ENCODE peak calls at places on chromosomes 7 and 10, in eight cellular contexts. W is brain microvascular endothelial cell, U is tibial nerve, K is cardiac fibroblast, P is AG10803, Z is OCI-LY7, Y is fibroblast of the aortic adventitia, Q is H1. S is an unnamed sample.

GRCh38 chr10:114400091-114400490 is 4.2 kb downstream of the AFAP1L2 start:
- DNase-seq in W (no peak), U (no peak), K (no peak), P (no peak), Z (no peak), Y (no peak), Q (no peak), S (no peak)

GRCh38 chr7:134649231-134649775 is 2.6 kb downstream of the BPGM start:
- DNase-seq in W (no peak), U (no peak), K (no peak), P (peak; percentile 55), Z (peak; percentile 40), Y (no peak), Q (no peak), S (no peak)

GRCh38 chr10:4758256-4758655 is 67.8 kb upstream of the AKR1E2 start:
- DNase-seq in W (no peak), U (no peak), K (no peak), P (no peak), Z (no peak), Y (no peak), Q (no peak), S (no peak)

GRCh38 chr10:51214897-51215227 is 140.6 kb downstream of the PRKG1 start:
- DNase-seq in W (no peak), U (no peak), K (no peak), P (no peak), Z (no peak), Y (no peak), Q (no peak), S (no peak)

GRCh38 chr7:28125381-28126046 is 55.1 kb downstream of the JAZF1 start:
- DNase-seq in W (no peak), U (peak; percentile 51), K (peak; percentile 40), P (peak; percentile 48), Z (no peak), Y (peak; percentile 74), Q (no peak), S (no peak)

GRCh38 chr7:50657341-50657873 is 92.2 kb upstream of the DDC start:
- DNase-seq in W (peak; percentile 38), U (peak; percentile 65), K (peak; percentile 94), P (peak; percentile 84), Z (no peak), Y (peak; percentile 84), Q (no peak), S (peak; percentile 57)

GRCh38 chr7:50416509-50417299 is 33.4 kb downstream of the FIGNL1 start:
- DNase-seq in W (no peak), U (no peak), K (no peak), P (no peak), Z (peak; percentile 83), Y (no peak), Q (no peak), S (no peak)

GRCh38 chr7:29304756-29305155 is 110.2 kb downstream of the CHN2 start:
- DNase-seq in W (no peak), U (no peak), K (no peak), P (no peak), Z (no peak), Y (no peak), Q (no peak), S (no peak)

GRCh38 chr10:89080660-89081059 is 90.1 kb downstream of the FAS start:
- DNase-seq in W (no peak), U (no peak), K (no peak), P (no peak), Z (no peak), Y (no peak), Q (no peak), S (no peak)

GRCh38 chr10:86368046-86368445 is 1.5 kb upstream of the GRID1 start:
- DNase-seq in W (no peak), U (no peak), K (no peak), P (no peak), Z (no peak), Y (no peak), Q (no peak), S (no peak)

GRCh38 chr10:98331888-98332287 is 63.9 kb upstream of the LOXL4 start:
- DNase-seq in W (no peak), U (no peak), K (no peak), P (no peak), Z (peak; percentile 65), Y (no peak), Q (peak; percentile 59), S (no peak)

GRCh38 chr7:14551326-14551725 is 351.2 kb downstream of the DGKB start:
- DNase-seq in W (no peak), U (no peak), K (no peak), P (no peak), Z (no peak), Y (no peak), Q (no peak), S (no peak)

GRCh38 chr7:107501593-107501992 is 31.7 kb downstream of the GPR22 start:
- DNase-seq in W (peak; percentile 48), U (no peak), K (peak; percentile 67), P (peak; percentile 29), Z (peak; percentile 41), Y (peak; percentile 48), Q (no peak), S (peak; percentile 8)

GRCh38 chr7:99525713-99526440 is 21.4 kb downstream of the ZKSCAN5 start:
- DNase-seq in W (peak; percentile 4), U (no peak), K (peak; percentile 10), P (no peak), Z (peak; percentile 31), Y (no peak), Q (peak; percentile 47), S (no peak)

GRCh38 chr7:47451851-47452205 is 130.1 kb downstream of the TNS3 start:
- DNase-seq in W (no peak), U (no peak), K (peak; percentile 52), P (peak; percentile 61), Z (no peak), Y (peak; percentile 52), Q (no peak), S (peak; percentile 30)

GRCh38 chr7:87225696-87226095 is 6.2 kb upstream of the TMEM243 start:
- DNase-seq in W (peak; percentile 21), U (no peak), K (peak; percentile 35), P (no peak), Z (no peak), Y (peak; percentile 14), Q (no peak), S (peak; percentile 29)

GRCh38 chr7:128084896-128085608 is 53.8 kb upstream of the LRRC4 start:
- DNase-seq in W (no peak), U (no peak), K (peak; percentile 65), P (peak; percentile 73), Z (no peak), Y (no peak), Q (no peak), S (peak; percentile 29)

GRCh38 chr7:30349170-30349569 is 64.8 kb downstream of the ZNRF2 start:
- DNase-seq in W (no peak), U (no peak), K (no peak), P (no peak), Z (no peak), Y (no peak), Q (no peak), S (no peak)

GRCh38 chr7:30347226-30348082 is 63.1 kb downstream of the ZNRF2 start:
- DNase-seq in W (no peak), U (no peak), K (no peak), P (no peak), Z (no peak), Y (no peak), Q (no peak), S (no peak)

GRCh38 chr7:30351274-30351673 is 66.9 kb downstream of the ZNRF2 start:
- DNase-seq in W (no peak), U (no peak), K (no peak), P (no peak), Z (no peak), Y (no peak), Q (no peak), S (no peak)

GRCh38 chr7:30349816-30350215 is 65.4 kb downstream of the ZNRF2 start:
- DNase-seq in W (no peak), U (no peak), K (no peak), P (no peak), Z (no peak), Y (no peak), Q (no peak), S (no peak)

GRCh38 chr7:30348083-30348560 is 63.7 kb downstream of the ZNRF2 start:
- DNase-seq in W (peak; percentile 76), U (no peak), K (peak; percentile 91), P (peak; percentile 94), Z (peak; percentile 58), Y (peak; percentile 85), Q (no peak), S (peak; percentile 88)
- H3K4me3 ChIP-seq in W (no peak overlapping the region), U (no peak overlapping the region), K (no peak overlapping the region), P (no peak overlapping the region), Z (peak overlapping the region; percentile 31), Y (no peak overlapping the region), Q (no peak overlapping the region), S (no peak overlapping the region)

GRCh38 chr7:118467381-118467780 is 242.9 kb downstream of the ANKRD7 start:
- DNase-seq in W (no peak), U (no peak), K (no peak), P (no peak), Z (no peak), Y (no peak), Q (no peak), S (no peak)
- H3K4me3 ChIP-seq in W (no peak overlapping the region), U (no peak overlapping the region), K (no peak overlapping the region), P (no peak overlapping the region), Z (no peak overlapping the region), Y (no peak overlapping the region), Q (no peak overlapping the region), S (no peak overlapping the region)

DNA sequence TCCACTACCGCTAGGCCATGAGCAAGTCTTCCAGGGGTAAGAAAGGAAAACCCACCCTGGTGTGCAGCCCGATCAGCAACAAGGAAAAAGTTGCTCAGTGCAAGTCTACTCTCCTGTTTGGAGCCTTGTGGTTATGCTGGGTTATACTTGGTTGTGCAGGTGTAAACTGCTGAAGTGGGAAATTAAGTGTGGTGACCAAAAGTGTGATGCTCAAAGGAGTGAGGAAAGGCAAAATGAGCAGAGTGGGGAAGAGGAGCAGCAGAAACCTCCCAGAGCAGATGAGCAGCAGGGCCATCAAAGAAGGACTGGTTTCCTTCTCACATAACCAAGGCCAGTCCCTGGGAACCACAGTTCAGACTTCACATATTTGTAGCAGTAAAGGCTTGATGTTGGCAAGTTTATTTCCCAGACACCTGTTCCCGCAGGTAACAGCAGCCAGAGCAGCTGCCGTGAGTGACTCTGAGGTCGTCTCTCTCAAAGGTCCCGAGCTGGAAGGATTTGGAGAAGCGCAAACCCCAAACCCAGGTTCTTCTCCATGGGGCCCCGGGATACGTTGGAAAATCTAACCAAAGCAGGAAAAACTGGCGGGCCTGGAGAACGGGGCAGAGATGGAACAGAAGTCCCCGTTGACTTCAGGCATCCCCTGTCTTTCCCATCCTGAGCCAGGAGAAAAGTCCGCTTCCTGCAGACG is 607 bp upstream of the SMO start:
- DNase-seq in W (no peak), U (no peak), K (no peak), P (no peak), Z (no peak), Y (no peak), Q (no peak), S (no peak)
- H3K4me3 ChIP-seq in W (peak overlapping the region; percentile 67), U (peak overlapping the region; percentile 66), K (peak overlapping the region; percentile 63), P (peak overlapping the region; percentile 61), Z (no peak overlapping the region), Y (peak overlapping the region; percentile 73), Q (peak overlapping the region; percentile 99), S (peak overlapping the region; percentile 60)

DNA sequence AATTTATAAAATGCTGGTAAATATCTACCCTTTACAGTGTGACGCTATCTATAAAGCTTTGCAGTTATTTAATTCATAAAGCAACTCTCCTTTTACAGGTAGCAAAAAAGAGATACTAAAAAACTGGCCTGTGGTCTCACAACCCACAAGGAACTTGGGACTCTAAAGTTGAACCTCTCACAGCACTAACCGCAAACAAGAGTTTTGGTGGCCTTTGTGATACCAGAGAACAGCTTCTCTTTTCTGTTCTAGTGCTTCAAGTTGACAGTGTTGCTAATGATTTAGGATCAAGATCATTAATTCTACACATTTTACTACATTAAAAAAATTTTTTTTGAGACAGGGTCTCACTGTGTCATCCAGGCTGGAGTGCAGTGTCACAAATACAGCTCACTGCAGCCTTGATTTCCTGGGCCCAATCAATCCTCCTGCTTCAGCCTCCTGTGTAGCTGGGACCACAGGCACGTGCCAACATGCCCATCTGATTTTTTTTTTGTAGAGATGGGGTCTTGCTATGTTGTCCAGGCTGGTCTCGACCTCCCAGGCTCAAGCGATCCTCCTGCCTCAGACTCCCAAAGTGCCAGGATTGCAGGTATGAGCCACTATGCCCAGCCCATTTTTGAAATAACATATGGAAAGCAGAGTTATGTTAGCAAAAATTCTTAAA is 56.0 kb upstream of the ST8SIA6 start:
- DNase-seq in W (no peak), U (no peak), K (no peak), P (no peak), Z (no peak), Y (no peak), Q (no peak), S (no peak)
- H3K4me3 ChIP-seq in W (no peak overlapping the region), U (no peak overlapping the region), K (no peak overlapping the region), P (no peak overlapping the region), Z (no peak overlapping the region), Y (no peak overlapping the region), Q (no peak overlapping the region), S (no peak overlapping the region)

S was measured in astrocyte of the spinal cord.